ENCODE peak calls at places on chromosomes 2 and 18, in seven cellular contexts. Q, L, A, Z, J, W and U are unnamed samples.

GRCh38 chr2:214320211-214320610 is 90.6 kb upstream of the VWC2L start:
- DNase-seq in A (no peak), L (no peak), W (no peak), Q (no peak), Z (no peak), J (no peak), U (no peak)

GRCh38 chr18:13760047-13760446 is 33.6 kb downstream of the RNMT start:
- DNase-seq in Q (no peak), W (no peak), L (no peak), Z (no peak), J (no peak), A (no peak), U (no peak)

GRCh38 chr2:40130251-40130994 is 321.5 kb downstream of the SLC8A1 start:
- DNase-seq in W (no peak), Z (no peak), A (no peak), Q (no peak), J (no peak), L (no peak), U (no peak)

GRCh38 chr2:28855977-28856376 is 14.1 kb downstream of the TRMT61B start:
- DNase-seq in W (no peak), J (no peak), L (no peak), Q (no peak), Z (no peak), A (no peak), U (no peak)

GRCh38 chr18:46416706-46417638 is 240.0 kb downstream of the LOXHD1 start:
- DNase-seq in J (peak; percentile 56), Z (no peak), L (no peak), A (no peak), W (no peak), Q (no peak), U (no peak)

GRCh38 chr2:177599072-177599688 is 206.6 kb downstream of the AGPS start:
- DNase-seq in Z (no peak), W (no peak), A (no peak), L (no peak), Q (no peak), J (peak; percentile 63), U (no peak)

GRCh38 chr2:17877811-17878221 is 651 bp upstream of the KCNS3 start:
- DNase-seq in A (no peak), Z (no peak), Q (no peak), L (no peak), W (no peak), J (no peak), U (no peak)

GRCh38 chr2:231297108-231297908 is 98.2 kb upstream of the B3GNT7 start:
- DNase-seq in W (no peak), A (peak; percentile 19), Z (no peak), L (no peak), Q (no peak), J (peak; percentile 21), U (no peak)

GRCh38 chr18:63161728-63162195 is 157.8 kb downstream of the BCL2 start:
- DNase-seq in W (peak; percentile 66), Q (no peak), A (peak; percentile 83), Z (peak; percentile 71), J (no peak), L (no peak), U (no peak)

GRCh38 chr2:17539596-17539992 is 902 bp upstream of the VSNL1 start:
- DNase-seq in L (no peak), Z (no peak), A (no peak), W (no peak), J (no peak), Q (no peak), U (no peak)

GRCh38 chr2:217954051-217954450 is 48.7 kb downstream of the TNS1 start:
- DNase-seq in J (no peak), Z (no peak), Q (no peak), A (no peak), W (no peak), L (no peak), U (no peak)

GRCh38 chr18:31206787-31207381 is 44.2 kb upstream of the DSC1 start:
- DNase-seq in W (no peak), Q (no peak), L (peak; percentile 70), Z (no peak), A (no peak), J (no peak), U (no peak)

GRCh38 chr2:104755026-104755856 is 98.7 kb upstream of the POU3F3 start:
- DNase-seq in Q (peak; percentile 27), W (no peak), L (no peak), A (no peak), Z (no peak), J (no peak), U (no peak)

GRCh38 chr2:111900859-111901258 is 2.5 kb downstream of the MERTK start:
- DNase-seq in J (peak; percentile 27), L (no peak), Q (no peak), W (no peak), Z (no peak), A (no peak), U (no peak)

GRCh38 chr2:108922141-108922915 is 66.7 kb downstream of the EDAR start:
- DNase-seq in A (no peak), Q (no peak), W (no peak), Z (no peak), L (no peak), J (peak; percentile 11), U (no peak)